ENCODE peak calls at places on chromosome 4, in eight cellular contexts. One of them, this sample, is unnamed.

GRCh38 chr4:155809835-155810234 is 51.0 kb downstream of the GUCY1B1 start:
- DNase-seq in upper lobe of right lung: no peak
- DNase-seq in fibroblast of lung: peak; percentile 95
- DNase-seq in astrocyte of the spinal cord: peak; percentile 91
- DNase-seq in body of pancreas: no peak
- DNase-seq in thoracic aorta: no peak
- DNase-seq in A549: peak; percentile 27
- DNase-seq in GM12865: peak; percentile 93
- DNase-seq in this sample: peak; percentile 68

GRCh38 chr4:40887690-40888089 is 137.9 kb downstream of the NSUN7 start:
- DNase-seq in fibroblast of lung: peak; percentile 91
- DNase-seq in body of pancreas: no peak
- DNase-seq in upper lobe of right lung: no peak
- DNase-seq in thoracic aorta: no peak
- DNase-seq in A549: no peak
- DNase-seq in astrocyte of the spinal cord: peak; percentile 77
- DNase-seq in GM12865: no peak
- DNase-seq in this sample: no peak

GRCh38 chr4:81493895-81494490 is 22.3 kb upstream of the RASGEF1B start:
- DNase-seq in astrocyte of the spinal cord: no peak
- DNase-seq in fibroblast of lung: peak; percentile 21
- DNase-seq in A549: no peak
- DNase-seq in body of pancreas: no peak
- DNase-seq in thoracic aorta: no peak
- DNase-seq in GM12865: peak; percentile 32
- DNase-seq in upper lobe of right lung: no peak
- DNase-seq in this sample: no peak

GRCh38 chr4:177987896-177988295 is 545.7 kb upstream of the AGA start:
- DNase-seq in GM12865: no peak
- DNase-seq in fibroblast of lung: no peak
- DNase-seq in thoracic aorta: no peak
- DNase-seq in astrocyte of the spinal cord: no peak
- DNase-seq in upper lobe of right lung: no peak
- DNase-seq in body of pancreas: no peak
- DNase-seq in A549: no peak
- DNase-seq in this sample: no peak

GRCh38 chr4:70728096-70728495 is 6.3 kb downstream of the RUFY3 start:
- DNase-seq in thoracic aorta: no peak
- DNase-seq in upper lobe of right lung: no peak
- DNase-seq in body of pancreas: no peak
- DNase-seq in fibroblast of lung: peak; percentile 44
- DNase-seq in GM12865: no peak
- DNase-seq in astrocyte of the spinal cord: no peak
- DNase-seq in A549: no peak
- DNase-seq in this sample: no peak

GRCh38 chr4:133316874-133317273 is 167.8 kb downstream of the PCDH10 start:
- DNase-seq in thoracic aorta: no peak
- DNase-seq in A549: no peak
- DNase-seq in GM12865: no peak
- DNase-seq in body of pancreas: no peak
- DNase-seq in astrocyte of the spinal cord: peak; percentile 56
- DNase-seq in fibroblast of lung: peak; percentile 11
- DNase-seq in upper lobe of right lung: no peak
- DNase-seq in this sample: no peak

GRCh38 chr4:25667931-25668557 is 12.4 kb downstream of the SLC34A2 start:
- DNase-seq in GM12865: no peak
- DNase-seq in upper lobe of right lung: peak; percentile 40
- DNase-seq in fibroblast of lung: no peak
- DNase-seq in astrocyte of the spinal cord: no peak
- DNase-seq in A549: no peak
- DNase-seq in thoracic aorta: no peak
- DNase-seq in body of pancreas: no peak
- DNase-seq in this sample: no peak

GRCh38 chr4:26298198-26298950 is 22.4 kb upstream of the RBPJ start:
- DNase-seq in astrocyte of the spinal cord: peak; percentile 78
- DNase-seq in A549: no peak
- DNase-seq in thoracic aorta: no peak
- DNase-seq in GM12865: no peak
- DNase-seq in fibroblast of lung: peak; percentile 81
- DNase-seq in body of pancreas: no peak
- DNase-seq in upper lobe of right lung: no peak
- DNase-seq in this sample: no peak

GRCh38 chr4:76377481-76377901 is 43.5 kb downstream of the CCDC158 start:
- DNase-seq in fibroblast of lung: no peak
- DNase-seq in upper lobe of right lung: no peak
- DNase-seq in thoracic aorta: no peak
- DNase-seq in astrocyte of the spinal cord: no peak
- DNase-seq in GM12865: no peak
- DNase-seq in body of pancreas: no peak
- DNase-seq in A549: no peak
- DNase-seq in this sample: no peak

GRCh38 chr4:166415749-166416148 is 542.7 kb downstream of the TLL1 start:
- DNase-seq in thoracic aorta: no peak
- DNase-seq in body of pancreas: no peak
- DNase-seq in upper lobe of right lung: no peak
- DNase-seq in fibroblast of lung: no peak
- DNase-seq in GM12865: no peak
- DNase-seq in A549: no peak
- DNase-seq in astrocyte of the spinal cord: no peak
- DNase-seq in this sample: no peak

GRCh38 chr4:38406243-38406642 is 257.8 kb upstream of the KLF3 start:
- DNase-seq in upper lobe of right lung: no peak
- DNase-seq in A549: no peak
- DNase-seq in astrocyte of the spinal cord: no peak
- DNase-seq in body of pancreas: no peak
- DNase-seq in fibroblast of lung: no peak
- DNase-seq in GM12865: no peak
- DNase-seq in thoracic aorta: no peak
- DNase-seq in this sample: no peak

GRCh38 chr4:139920552-139920951 is 233.4 kb downstream of the MAML3 start:
- DNase-seq in fibroblast of lung: no peak
- DNase-seq in thoracic aorta: no peak
- DNase-seq in A549: no peak
- DNase-seq in astrocyte of the spinal cord: no peak
- DNase-seq in body of pancreas: no peak
- DNase-seq in upper lobe of right lung: no peak
- DNase-seq in GM12865: no peak
- DNase-seq in this sample: no peak

GRCh38 chr4:182107931-182108330 is 135.3 kb upstream of the TENM3 start:
- DNase-seq in upper lobe of right lung: no peak
- DNase-seq in thoracic aorta: no peak
- DNase-seq in astrocyte of the spinal cord: no peak
- DNase-seq in GM12865: no peak
- DNase-seq in A549: no peak
- DNase-seq in fibroblast of lung: no peak
- DNase-seq in body of pancreas: no peak
- DNase-seq in this sample: no peak

GRCh38 chr4:39899291-39899690 is 78.4 kb downstream of the PDS5A start:
- DNase-seq in astrocyte of the spinal cord: no peak
- DNase-seq in body of pancreas: no peak
- DNase-seq in GM12865: no peak
- DNase-seq in fibroblast of lung: no peak
- DNase-seq in thoracic aorta: no peak
- DNase-seq in upper lobe of right lung: no peak
- DNase-seq in A549: no peak
- DNase-seq in this sample: no peak

GRCh38 chr4:145880355-145880960 is 58.2 kb downstream of the ZNF827 start:
- DNase-seq in astrocyte of the spinal cord: no peak
- DNase-seq in body of pancreas: no peak
- DNase-seq in thoracic aorta: no peak
- DNase-seq in upper lobe of right lung: no peak
- DNase-seq in fibroblast of lung: no peak
- DNase-seq in GM12865: no peak
- DNase-seq in A549: no peak
- DNase-seq in this sample: no peak

GRCh38 chr4:183396187-183396738 is 48.2 kb upstream of the CDKN2AIP start:
- DNase-seq in fibroblast of lung: no peak
- DNase-seq in thoracic aorta: no peak
- DNase-seq in body of pancreas: no peak
- DNase-seq in astrocyte of the spinal cord: no peak
- DNase-seq in GM12865: no peak
- DNase-seq in upper lobe of right lung: no peak
- DNase-seq in A549: no peak
- DNase-seq in this sample: no peak

GRCh38 chr4:119816473-119816872 is 187.9 kb upstream of the PDE5A start:
- DNase-seq in A549: no peak
- DNase-seq in thoracic aorta: no peak
- DNase-seq in fibroblast of lung: no peak
- DNase-seq in astrocyte of the spinal cord: no peak
- DNase-seq in GM12865: no peak
- DNase-seq in body of pancreas: no peak
- DNase-seq in upper lobe of right lung: no peak
- DNase-seq in this sample: no peak

GRCh38 chr4:85222561-85222960 is 252.4 kb upstream of the ARHGAP24 start:
- DNase-seq in thoracic aorta: no peak
- DNase-seq in GM12865: no peak
- DNase-seq in A549: no peak
- DNase-seq in fibroblast of lung: no peak
- DNase-seq in astrocyte of the spinal cord: no peak
- DNase-seq in upper lobe of right lung: no peak
- DNase-seq in body of pancreas: no peak
- DNase-seq in this sample: no peak

GRCh38 chr4:854356-854755 is 28.4 kb upstream of the CPLX1 start:
- DNase-seq in thoracic aorta: no peak
- DNase-seq in upper lobe of right lung: peak; percentile 35
- DNase-seq in fibroblast of lung: no peak
- DNase-seq in GM12865: no peak
- DNase-seq in astrocyte of the spinal cord: no peak
- DNase-seq in A549: no peak
- DNase-seq in body of pancreas: no peak
- DNase-seq in this sample: no peak

GRCh38 chr4:60588556-60588955 is 611.6 kb upstream of the ADGRL3 start:
- DNase-seq in thoracic aorta: no peak
- DNase-seq in A549: no peak
- DNase-seq in GM12865: no peak
- DNase-seq in astrocyte of the spinal cord: no peak
- DNase-seq in upper lobe of right lung: no peak
- DNase-seq in fibroblast of lung: no peak
- DNase-seq in body of pancreas: no peak
- DNase-seq in this sample: no peak

GRCh38 chr4:24842356-24842755 is 47.0 kb downstream of the SOD3 start:
- DNase-seq in GM12865: no peak
- DNase-seq in upper lobe of right lung: no peak
- DNase-seq in body of pancreas: no peak
- DNase-seq in fibroblast of lung: no peak
- DNase-seq in thoracic aorta: no peak
- DNase-seq in A549: no peak
- DNase-seq in astrocyte of the spinal cord: no peak
- DNase-seq in this sample: no peak

GRCh38 chr4:130359537-130359936 is 1263.6 kb downstream of the C4orf33 start:
- DNase-seq in A549: no peak
- DNase-seq in upper lobe of right lung: no peak
- DNase-seq in thoracic aorta: no peak
- DNase-seq in fibroblast of lung: peak; percentile 67
- DNase-seq in astrocyte of the spinal cord: peak; percentile 45
- DNase-seq in body of pancreas: no peak
- DNase-seq in GM12865: no peak
- DNase-seq in this sample: no peak
- TF ChIP-seq CTCF in A549: peak; percentile 41
- TF ChIP-seq CTCF in upper lobe of right lung: no peak
- TF ChIP-seq CTCF in thoracic aorta: no peak
- TF ChIP-seq CTCF in fibroblast of lung: peak; percentile 51
- TF ChIP-seq CTCF in astrocyte of the spinal cord: peak; percentile 49
- TF ChIP-seq CTCF in body of pancreas: no peak
- TF ChIP-seq CTCF in GM12865: no peak
- TF ChIP-seq CTCF in this sample: peak; percentile 54

GRCh38 chr4:114316789-114317188 is 281.8 kb upstream of the UGT8 start:
- DNase-seq in A549: no peak
- DNase-seq in fibroblast of lung: no peak
- DNase-seq in upper lobe of right lung: no peak
- DNase-seq in body of pancreas: no peak
- DNase-seq in GM12865: no peak
- DNase-seq in thoracic aorta: no peak
- DNase-seq in astrocyte of the spinal cord: no peak
- DNase-seq in this sample: no peak

GRCh38 chr4:114320126-114320525 is 278.5 kb upstream of the UGT8 start:
- DNase-seq in fibroblast of lung: no peak
- DNase-seq in A549: no peak
- DNase-seq in GM12865: no peak
- DNase-seq in thoracic aorta: no peak
- DNase-seq in body of pancreas: no peak
- DNase-seq in astrocyte of the spinal cord: no peak
- DNase-seq in upper lobe of right lung: no peak
- DNase-seq in this sample: no peak

GRCh38 chr4:114312349-114312748 is 286.3 kb upstream of the UGT8 start:
- DNase-seq in GM12865: peak; percentile 4
- DNase-seq in upper lobe of right lung: no peak
- DNase-seq in thoracic aorta: no peak
- DNase-seq in astrocyte of the spinal cord: no peak
- DNase-seq in A549: no peak
- DNase-seq in fibroblast of lung: no peak
- DNase-seq in body of pancreas: peak; percentile 37
- DNase-seq in this sample: no peak

GRCh38 chr4:114317564-114317963 is 281.0 kb upstream of the UGT8 start:
- DNase-seq in fibroblast of lung: no peak
- DNase-seq in body of pancreas: no peak
- DNase-seq in upper lobe of right lung: no peak
- DNase-seq in GM12865: no peak
- DNase-seq in thoracic aorta: no peak
- DNase-seq in A549: no peak
- DNase-seq in astrocyte of the spinal cord: no peak
- DNase-seq in this sample: no peak

DNA sequence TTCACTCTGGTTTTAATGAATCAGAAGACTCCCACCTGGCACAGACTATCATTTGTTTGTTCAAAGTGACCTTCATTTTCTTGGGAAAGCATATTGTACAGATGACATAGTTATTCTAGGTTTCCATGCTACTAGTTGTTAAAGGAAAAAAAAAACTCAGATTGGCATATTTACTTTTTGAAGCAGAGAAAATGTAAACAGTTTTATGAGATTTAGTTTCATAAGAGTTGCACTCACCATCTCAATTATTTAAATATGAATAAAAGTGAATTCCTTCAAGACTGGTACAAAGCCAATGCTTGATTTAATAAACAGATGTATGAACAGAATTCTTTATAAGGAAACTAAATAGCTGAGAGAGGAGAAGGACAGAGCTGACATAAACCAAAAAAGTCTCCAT is 280.3 kb upstream of the UGT8 start:
- DNase-seq in thoracic aorta: no peak
- DNase-seq in body of pancreas: no peak
- DNase-seq in upper lobe of right lung: no peak
- DNase-seq in astrocyte of the spinal cord: no peak
- DNase-seq in GM12865: no peak
- DNase-seq in A549: no peak
- DNase-seq in fibroblast of lung: peak; percentile 90
- DNase-seq in this sample: no peak
- H3K4me3 ChIP-seq in thoracic aorta: no peak overlapping the region
- H3K4me3 ChIP-seq in body of pancreas: no peak overlapping the region
- H3K4me3 ChIP-seq in upper lobe of right lung: no peak overlapping the region
- H3K4me3 ChIP-seq in astrocyte of the spinal cord: no peak overlapping the region
- H3K4me3 ChIP-seq in GM12865: no peak overlapping the region
- H3K4me3 ChIP-seq in A549: no peak overlapping the region
- H3K4me3 ChIP-seq in fibroblast of lung: no peak overlapping the region
- H3K4me3 ChIP-seq in this sample: no peak overlapping the region

GRCh38 chr4:135371137-135371536 is 1169.5 kb upstream of the PABPC4L start:
- DNase-seq in A549: no peak
- DNase-seq in thoracic aorta: no peak
- DNase-seq in fibroblast of lung: no peak
- DNase-seq in astrocyte of the spinal cord: no peak
- DNase-seq in body of pancreas: peak; percentile 50
- DNase-seq in GM12865: peak; percentile 38
- DNase-seq in upper lobe of right lung: no peak
- DNase-seq in this sample: no peak
- TF ChIP-seq CTCF in A549: no peak
- TF ChIP-seq CTCF in thoracic aorta: no peak
- TF ChIP-seq CTCF in fibroblast of lung: peak; percentile 12
- TF ChIP-seq CTCF in astrocyte of the spinal cord: no peak
- TF ChIP-seq CTCF in body of pancreas: no peak
- TF ChIP-seq CTCF in GM12865: peak; percentile 51
- TF ChIP-seq CTCF in upper lobe of right lung: no peak
- TF ChIP-seq CTCF in this sample: peak; percentile 29

GRCh38 chr4:21469438-21470032 is 479.0 kb downstream of the KCNIP4 start:
- DNase-seq in A549: peak; percentile 0
- DNase-seq in upper lobe of right lung: no peak
- DNase-seq in fibroblast of lung: peak; percentile 38
- DNase-seq in astrocyte of the spinal cord: peak; percentile 12
- DNase-seq in thoracic aorta: no peak
- DNase-seq in GM12865: no peak
- DNase-seq in body of pancreas: no peak
- DNase-seq in this sample: no peak
- H3K4me3 ChIP-seq in A549: no peak overlapping the region
- H3K4me3 ChIP-seq in upper lobe of right lung: no peak overlapping the region
- H3K4me3 ChIP-seq in fibroblast of lung: no peak overlapping the region
- H3K4me3 ChIP-seq in astrocyte of the spinal cord: no peak overlapping the region
- H3K4me3 ChIP-seq in thoracic aorta: no peak overlapping the region
- H3K4me3 ChIP-seq in GM12865: no peak overlapping the region
- H3K4me3 ChIP-seq in body of pancreas: no peak overlapping the region
- H3K4me3 ChIP-seq in this sample: no peak overlapping the region

This sample was measured in epithelial cell of proximal tubule.